ENCODE peak calls at places on chromosomes 3 and 15, in five cellular contexts. One of them, this sample, is unnamed.

GRCh38 chr3:30421261-30421660 is 185.1 kb upstream of the TGFBR2 start:
- DNase-seq in neuronal stem cell: no peak
- DNase-seq in IMR-90: peak
- DNase-seq in H9: no peak
- DNase-seq in mesenchymal stem cell: peak
- DNase-seq in this sample: no peak

GRCh38 chr15:38253448-38253847 is 812 bp downstream of the SPRED1 start:
- DNase-seq in neuronal stem cell: peak
- DNase-seq in IMR-90: peak
- DNase-seq in H9: no peak
- DNase-seq in mesenchymal stem cell: peak
- DNase-seq in this sample: no peak

GRCh38 chr3:115758076-115758763 is 134.9 kb downstream of the GAP43 start:
- DNase-seq in neuronal stem cell: no peak
- DNase-seq in IMR-90: no peak
- DNase-seq in H9: no peak
- DNase-seq in mesenchymal stem cell: no peak
- DNase-seq in this sample: no peak

GRCh38 chr15:50463423-50464358 is 39.5 kb downstream of the USP8 start:
- DNase-seq in neuronal stem cell: no peak
- DNase-seq in IMR-90: peak
- DNase-seq in H9: no peak
- DNase-seq in mesenchymal stem cell: peak
- DNase-seq in this sample: no peak

GRCh38 chr15:63832620-63833245 is 1.0 kb downstream of the HERC1 start:
- DNase-seq in neuronal stem cell: no peak
- DNase-seq in IMR-90: no peak
- DNase-seq in H9: no peak
- DNase-seq in mesenchymal stem cell: no peak
- DNase-seq in this sample: no peak

GRCh38 chr3:45987368-45988099 is 8.1 kb downstream of the FYCO1 start:
- DNase-seq in neuronal stem cell: no peak
- DNase-seq in IMR-90: peak
- DNase-seq in H9: no peak
- DNase-seq in mesenchymal stem cell: peak
- DNase-seq in this sample: no peak

GRCh38 chr3:13492048-13492447 is 11.9 kb downstream of the HDAC11 start:
- DNase-seq in neuronal stem cell: no peak
- DNase-seq in IMR-90: no peak
- DNase-seq in H9: no peak
- DNase-seq in mesenchymal stem cell: no peak
- DNase-seq in this sample: no peak

GRCh38 chr3:124818398-124819150 is 68.6 kb downstream of the ITGB5 start:
- DNase-seq in neuronal stem cell: no peak
- DNase-seq in IMR-90: peak
- DNase-seq in H9: no peak
- DNase-seq in mesenchymal stem cell: peak
- DNase-seq in this sample: no peak

GRCh38 chr3:53606793-53607192 is 112.4 kb downstream of the CACNA1D start:
- DNase-seq in neuronal stem cell: no peak
- DNase-seq in IMR-90: no peak
- DNase-seq in H9: no peak
- DNase-seq in mesenchymal stem cell: no peak
- DNase-seq in this sample: no peak

GRCh38 chr3:142896996-142897395 is 8.1 kb upstream of the PCOLCE2 start:
- DNase-seq in neuronal stem cell: no peak
- DNase-seq in IMR-90: no peak
- DNase-seq in H9: no peak
- DNase-seq in mesenchymal stem cell: no peak
- DNase-seq in this sample: no peak

GRCh38 chr15:74403981-74404563 is 29.7 kb downstream of the SEMA7A start:
- DNase-seq in neuronal stem cell: no peak
- DNase-seq in IMR-90: no peak
- DNase-seq in H9: no peak
- DNase-seq in mesenchymal stem cell: no peak
- DNase-seq in this sample: no peak

GRCh38 chr3:123444023-123444422 is 4.9 kb downstream of the ADCY5 start:
- DNase-seq in neuronal stem cell: no peak
- DNase-seq in IMR-90: no peak
- DNase-seq in H9: no peak
- DNase-seq in mesenchymal stem cell: no peak
- DNase-seq in this sample: no peak

DNA sequence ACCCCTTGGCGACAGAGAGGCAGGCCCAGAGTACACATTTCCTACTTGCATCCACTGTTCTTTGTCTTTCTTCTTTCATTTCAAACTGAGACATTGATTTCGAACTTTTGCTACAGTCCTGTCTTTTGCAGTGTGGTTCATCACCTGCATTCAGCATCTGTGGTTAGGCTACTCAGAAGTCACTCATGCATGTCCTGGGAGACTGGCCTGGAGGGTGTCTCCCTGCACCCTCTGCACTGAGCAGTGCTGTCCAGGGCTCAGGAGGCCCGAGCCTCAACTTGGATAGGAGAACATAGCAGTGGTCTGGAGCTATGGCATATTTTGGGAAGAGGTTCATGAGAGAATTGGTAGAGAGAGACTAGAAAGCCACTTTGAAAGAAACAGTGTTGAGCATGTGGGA is 240.2 kb upstream of the TPRG1 start:
- DNase-seq in neuronal stem cell: no peak
- DNase-seq in IMR-90: no peak
- DNase-seq in H9: no peak
- DNase-seq in mesenchymal stem cell: no peak
- DNase-seq in this sample: no peak
- H2AFZ ChIP-seq in neuronal stem cell: peak
- H2AFZ ChIP-seq in IMR-90: no peak
- H2AFZ ChIP-seq in H9: no peak
- H2AFZ ChIP-seq in mesenchymal stem cell: no peak
- H2AFZ ChIP-seq in this sample: peak

DNA sequence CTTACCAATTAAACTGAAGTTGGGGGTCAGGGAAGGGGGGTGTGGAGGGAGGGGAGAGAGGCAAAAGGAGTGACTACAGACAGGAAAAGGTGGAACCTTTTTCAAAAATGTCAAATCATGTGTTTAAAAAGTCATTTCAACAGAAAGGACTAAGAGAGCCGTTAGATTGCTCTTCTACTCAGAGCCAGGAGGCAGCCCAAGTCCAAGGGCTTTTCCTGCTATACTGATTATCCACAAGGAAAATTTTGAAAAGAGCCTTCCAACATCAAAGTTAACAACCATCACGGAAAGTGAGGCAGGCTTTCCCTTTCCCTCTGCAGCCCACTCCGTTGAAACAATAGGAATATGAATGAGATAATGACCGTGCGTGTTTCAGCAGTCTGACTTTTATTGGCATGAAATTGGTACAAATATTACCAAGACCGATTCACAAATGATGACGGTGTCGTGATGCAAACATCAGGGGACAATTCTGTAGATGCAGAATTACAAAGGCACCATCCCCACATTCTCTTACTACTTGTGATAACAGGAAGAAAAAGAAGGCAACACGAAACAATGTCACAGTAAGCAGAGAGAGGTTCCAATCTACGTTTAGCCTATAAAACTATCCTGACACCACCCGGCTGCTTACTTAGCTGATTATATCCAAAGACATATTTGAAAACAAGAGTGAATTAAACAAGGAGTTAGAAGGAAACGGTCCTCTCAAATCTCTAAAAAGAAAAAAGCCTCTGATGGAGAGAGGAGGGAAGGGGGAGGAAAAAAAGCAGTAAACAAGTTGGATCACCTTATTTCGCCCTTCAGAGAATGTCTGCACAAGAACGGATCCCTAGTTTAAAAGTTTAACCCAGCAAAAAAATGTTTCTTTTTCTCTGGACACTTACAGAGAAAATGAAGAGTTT is 453.7 kb downstream of the FOXP1 start:
- DNase-seq in neuronal stem cell: no peak
- DNase-seq in IMR-90: peak
- DNase-seq in H9: no peak
- DNase-seq in mesenchymal stem cell: peak
- DNase-seq in this sample: no peak
- H2BK15ac ChIP-seq in neuronal stem cell: no peak
- H2BK15ac ChIP-seq in IMR-90: peak
- H2BK15ac ChIP-seq in H9: no peak
- H2BK15ac ChIP-seq in mesenchymal stem cell: no peak
- H2BK15ac ChIP-seq in this sample: no peak

GRCh38 chr3:19934098-19934566 is at the start of gene EFHB:
- DNase-seq in neuronal stem cell: peak
- DNase-seq in IMR-90: peak
- DNase-seq in H9: peak
- DNase-seq in mesenchymal stem cell: peak
- DNase-seq in this sample: peak
- H2AFZ ChIP-seq in neuronal stem cell: peak
- H2AFZ ChIP-seq in IMR-90: peak
- H2AFZ ChIP-seq in H9: peak
- H2AFZ ChIP-seq in mesenchymal stem cell: no peak
- H2AFZ ChIP-seq in this sample: peak

GRCh38 chr15:62296756-62297507 is 131.8 kb upstream of the C2CD4B start:
- DNase-seq in neuronal stem cell: no peak
- DNase-seq in IMR-90: no peak
- DNase-seq in H9: no peak
- DNase-seq in mesenchymal stem cell: no peak
- DNase-seq in this sample: no peak

GRCh38 chr15:62288361-62289017 is 123.4 kb upstream of the C2CD4B start:
- DNase-seq in neuronal stem cell: no peak
- DNase-seq in IMR-90: no peak
- DNase-seq in H9: no peak
- DNase-seq in mesenchymal stem cell: no peak
- DNase-seq in this sample: no peak

GRCh38 chr15:62287066-62287857 is 122.2 kb upstream of the C2CD4B start:
- DNase-seq in neuronal stem cell: no peak
- DNase-seq in IMR-90: peak
- DNase-seq in H9: no peak
- DNase-seq in mesenchymal stem cell: peak
- DNase-seq in this sample: no peak

GRCh38 chr15:62291262-62291661 is 126.2 kb upstream of the C2CD4B start:
- DNase-seq in neuronal stem cell: no peak
- DNase-seq in IMR-90: no peak
- DNase-seq in H9: no peak
- DNase-seq in mesenchymal stem cell: no peak
- DNase-seq in this sample: no peak
- H2BK15ac ChIP-seq in neuronal stem cell: no peak
- H2BK15ac ChIP-seq in IMR-90: no peak
- H2BK15ac ChIP-seq in H9: no peak
- H2BK15ac ChIP-seq in mesenchymal stem cell: no peak
- H2BK15ac ChIP-seq in this sample: no peak

GRCh38 chr3:131526801-131527347 is 24.1 kb upstream of the MRPL3 start:
- DNase-seq in neuronal stem cell: peak
- DNase-seq in IMR-90: peak
- DNase-seq in H9: peak
- DNase-seq in mesenchymal stem cell: peak
- DNase-seq in this sample: no peak
- H2AFZ ChIP-seq in neuronal stem cell: no peak
- H2AFZ ChIP-seq in IMR-90: peak
- H2AFZ ChIP-seq in H9: no peak
- H2AFZ ChIP-seq in mesenchymal stem cell: no peak
- H2AFZ ChIP-seq in this sample: peak

GRCh38 chr3:31958721-31959152 is 22.3 kb downstream of the OSBPL10 start:
- DNase-seq in neuronal stem cell: no peak
- DNase-seq in IMR-90: no peak
- DNase-seq in H9: no peak
- DNase-seq in mesenchymal stem cell: peak
- DNase-seq in this sample: no peak

GRCh38 chr3:31960793-31961431 is 20.1 kb downstream of the OSBPL10 start:
- DNase-seq in neuronal stem cell: no peak
- DNase-seq in IMR-90: peak
- DNase-seq in H9: no peak
- DNase-seq in mesenchymal stem cell: no peak
- DNase-seq in this sample: no peak

GRCh38 chr3:31962801-31963205 is 18.3 kb downstream of the OSBPL10 start:
- DNase-seq in neuronal stem cell: no peak
- DNase-seq in IMR-90: peak
- DNase-seq in H9: no peak
- DNase-seq in mesenchymal stem cell: peak
- DNase-seq in this sample: peak

GRCh38 chr3:31957106-31957505 is 24.0 kb downstream of the OSBPL10 start:
- DNase-seq in neuronal stem cell: no peak
- DNase-seq in IMR-90: no peak
- DNase-seq in H9: no peak
- DNase-seq in mesenchymal stem cell: peak
- DNase-seq in this sample: no peak

GRCh38 chr3:31959951-31960792 is 20.9 kb downstream of the OSBPL10 start:
- DNase-seq in neuronal stem cell: no peak
- DNase-seq in IMR-90: peak
- DNase-seq in H9: peak
- DNase-seq in mesenchymal stem cell: peak
- DNase-seq in this sample: peak
- H2BK15ac ChIP-seq in neuronal stem cell: no peak
- H2BK15ac ChIP-seq in IMR-90: peak
- H2BK15ac ChIP-seq in H9: no peak
- H2BK15ac ChIP-seq in mesenchymal stem cell: no peak
- H2BK15ac ChIP-seq in this sample: no peak

DNA sequence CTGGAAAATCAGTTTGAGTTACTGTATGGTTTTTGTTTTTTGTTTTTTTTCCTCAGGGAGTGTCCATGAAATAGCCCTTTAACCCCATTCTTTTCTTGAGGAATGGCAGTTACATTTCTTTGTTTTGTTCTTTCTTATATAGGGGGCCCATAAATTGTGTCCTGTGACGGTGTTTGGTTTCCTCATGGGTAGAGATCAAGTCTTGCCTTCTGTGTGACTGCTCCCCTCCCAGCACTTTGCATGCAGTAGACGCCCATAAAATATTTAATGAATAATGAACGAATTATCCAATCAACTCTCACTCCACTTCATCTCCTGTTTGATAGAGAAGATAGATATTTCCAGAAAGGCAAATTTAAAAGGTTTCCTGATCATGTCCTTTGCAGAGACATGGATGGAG is 78.1 kb downstream of the CADPS start:
- DNase-seq in neuronal stem cell: no peak
- DNase-seq in IMR-90: no peak
- DNase-seq in H9: no peak
- DNase-seq in mesenchymal stem cell: no peak
- DNase-seq in this sample: no peak
- H2AFZ ChIP-seq in neuronal stem cell: no peak
- H2AFZ ChIP-seq in IMR-90: no peak
- H2AFZ ChIP-seq in H9: no peak
- H2AFZ ChIP-seq in mesenchymal stem cell: no peak
- H2AFZ ChIP-seq in this sample: no peak

GRCh38 chr3:67361770-67362169 is 292.6 kb downstream of the SUCLG2 start:
- DNase-seq in neuronal stem cell: no peak
- DNase-seq in IMR-90: no peak
- DNase-seq in H9: no peak
- DNase-seq in mesenchymal stem cell: no peak
- DNase-seq in this sample: no peak
- H2BK15ac ChIP-seq in neuronal stem cell: no peak
- H2BK15ac ChIP-seq in IMR-90: no peak
- H2BK15ac ChIP-seq in H9: no peak
- H2BK15ac ChIP-seq in mesenchymal stem cell: no peak
- H2BK15ac ChIP-seq in this sample: no peak

This sample was measured in H1.